ENCODE peak calls at places on chromosomes 3 and 15, in five cellular contexts. Z is effector memory CD4-positive, alpha-beta T cell; P is heart left ventricle; V is right cardiac atrium; F is naive thymus-derived CD4-positive, alpha-beta T cell. E is an unnamed sample. For H3K4me1 and H3K27me3, the result is how much of the 10 kb centered on the place peaks cover.

GRCh38 chr3:48596676-48597407 is 1.7 kb upstream of the COL7A1 start:
- DNase-seq in F (no peak), P (no peak), V (peak), Z (no peak), E (no peak)

GRCh38 chr3:10596746-10597448 is 91.5 kb upstream of the ATP2B2 start:
- DNase-seq in Z (no peak), P (no peak), V (no peak), F (no peak), E (no peak)

GRCh38 chr3:142608615-142609014 is 12.4 kb downstream of the PLS1 start:
- DNase-seq in Z (no peak), V (no peak), F (no peak), P (no peak), E (no peak)

GRCh38 chr3:128466840-128467541 is at the start of gene DNAJB8:
- DNase-seq in Z (no peak), F (peak), V (peak), P (no peak), E (no peak)

GRCh38 chr15:70261083-70261482 is 163.4 kb upstream of the TLE3 start:
- DNase-seq in P (no peak), Z (no peak), V (no peak), F (no peak), E (no peak)

GRCh38 chr3:181457190-181457589 is 254.5 kb upstream of the SOX2 start:
- DNase-seq in Z (no peak), F (no peak), V (peak), P (no peak), E (no peak)

GRCh38 chr15:79680721-79681120 is 216.1 kb downstream of the MTHFS start:
- DNase-seq in Z (no peak), V (no peak), F (no peak), P (no peak), E (no peak)

GRCh38 chr3:48194446-48195071 is 6.3 kb upstream of the CDC25A start:
- DNase-seq in V (peak), P (peak), F (no peak), Z (no peak), E (no peak)

GRCh38 chr3:37458162-37458895 is 283.9 kb upstream of the LRRFIP2 start:
- DNase-seq in P (peak), F (no peak), Z (no peak), V (peak), E (no peak)

GRCh38 chr15:49145651-49146609 is 9.5 kb downstream of the COPS2 start:
- DNase-seq in F (peak), Z (no peak), V (no peak), P (no peak), E (peak)

GRCh38 chr15:75420698-75421097 is 30.8 kb downstream of the SIN3A start:
- DNase-seq in Z (no peak), V (no peak), F (no peak), P (no peak), E (no peak)

GRCh38 chr3:144816366-144816765 is 844.7 kb downstream of the DIPK2A start:
- DNase-seq in F (no peak), Z (no peak), P (no peak), V (no peak), E (no peak)

DNA sequence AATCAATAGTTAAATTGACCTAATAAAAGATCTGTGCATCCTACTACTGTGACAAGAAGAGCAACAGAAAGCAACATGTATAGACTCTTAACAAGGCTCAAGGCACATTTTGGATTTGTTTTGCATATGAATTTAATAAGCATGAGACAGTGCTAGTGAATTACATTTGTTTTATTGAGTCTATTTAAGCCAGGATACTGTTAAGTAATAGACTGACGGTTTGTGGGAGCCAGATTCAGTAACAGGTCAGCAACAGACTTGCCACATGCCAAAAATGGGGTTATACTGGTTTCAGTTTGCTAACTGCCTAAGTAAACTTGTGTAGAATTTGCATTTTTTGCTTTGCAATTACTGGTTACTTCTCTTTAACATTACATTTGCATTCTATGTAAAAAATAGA is 54.0 kb downstream of the MBNL1 start:
- DNase-seq in F (no peak), Z (no peak), P (no peak), V (no peak), E (peak)
- H3K4me1 ChIP-seq in F (half or more), Z (under half), P (half or more), V (under half), E (half or more)

DNA sequence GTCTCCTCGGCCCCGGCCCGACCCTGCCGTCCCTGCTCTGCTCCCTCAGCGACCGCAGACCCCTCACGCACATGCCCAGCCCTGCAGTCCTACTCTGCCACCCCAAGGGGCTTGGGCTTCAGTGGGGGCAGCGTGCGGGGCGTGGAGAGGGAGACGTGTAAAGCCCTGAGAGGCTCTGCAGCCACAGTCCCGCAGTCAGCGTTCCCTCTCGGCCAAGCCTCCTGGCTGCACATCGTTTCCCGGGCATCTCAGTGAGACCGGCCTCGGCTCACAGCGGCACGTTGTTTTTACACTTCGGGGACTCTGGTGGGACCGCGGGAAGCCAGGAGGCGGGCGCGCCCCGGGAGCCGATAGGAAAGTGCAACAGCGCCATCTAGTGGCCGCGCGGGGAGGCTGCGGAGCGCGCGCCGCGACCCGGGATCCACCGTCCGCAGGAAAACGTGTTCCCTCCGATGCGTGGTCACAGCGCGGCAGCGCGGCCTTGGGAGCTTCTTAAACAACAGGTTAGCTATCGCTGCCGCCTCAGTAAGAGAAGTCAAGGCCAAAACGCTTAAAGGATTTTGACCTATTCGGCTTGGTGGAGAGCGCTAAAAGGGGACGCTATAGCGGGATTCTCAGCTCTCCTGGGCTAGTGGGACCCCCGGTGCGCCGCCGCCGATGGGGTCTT is 226.8 kb upstream of the IGF1R start:
- DNase-seq in Z (peak), V (peak), F (peak), P (peak), E (peak)
- H3K27me3 ChIP-seq in Z (under half), V (under half), F (under half), P (half or more), E (under half)

GRCh38 chr3:8505621-8506020 is 4.0 kb downstream of the LMCD1 start:
- DNase-seq in F (no peak), V (no peak), P (no peak), Z (no peak), E (no peak)
- H3K4me1 ChIP-seq in F (under half), V (under half), P (half or more), Z (under half), E (under half)

GRCh38 chr15:83365370-83365938 is 81.0 kb upstream of the BNC1 start:
- DNase-seq in V (peak), Z (no peak), F (no peak), P (peak), E (no peak)
- H3K27me3 ChIP-seq in V (under half), Z (under half), F (under half), P (under half), E (under half)

E was measured in CD4-positive, CD25-positive, alpha-beta regulatory T cell.